ENCODE peak calls at places on chromosomes 16 and 17, in nine cellular contexts. One of them, this sample, is unnamed.

GRCh38 chr16:10181196-10182162 is 749 bp downstream of the GRIN2A start:
- DNase-seq in WTC11: peak; percentile 88
- DNase-seq in HTR-8/SVneo: peak; percentile 72
- DNase-seq in fibroblast of mammary gland: peak; percentile 64
- DNase-seq in occipital lobe: peak; percentile 49
- DNase-seq in body of pancreas: peak; percentile 57
- DNase-seq in GM13977: peak; percentile 88
- DNase-seq in transverse colon: peak; percentile 60
- DNase-seq in hepatic stellate cell: peak; percentile 86
- DNase-seq in this sample: peak; percentile 80

GRCh38 chr16:67199011-67199807 is at the start of gene ELMO3:
- DNase-seq in hepatic stellate cell: no peak
- DNase-seq in WTC11: peak; percentile 84
- DNase-seq in HTR-8/SVneo: no peak
- DNase-seq in fibroblast of mammary gland: no peak
- DNase-seq in GM13977: no peak
- DNase-seq in transverse colon: peak; percentile 88
- DNase-seq in body of pancreas: peak; percentile 81
- DNase-seq in occipital lobe: no peak
- DNase-seq in this sample: no peak

GRCh38 chr17:43309505-43310329 is 75.9 kb upstream of the RNU2-1 start:
- DNase-seq in fibroblast of mammary gland: no peak
- DNase-seq in hepatic stellate cell: no peak
- DNase-seq in HTR-8/SVneo: no peak
- DNase-seq in WTC11: no peak
- DNase-seq in transverse colon: no peak
- DNase-seq in occipital lobe: no peak
- DNase-seq in body of pancreas: no peak
- DNase-seq in GM13977: no peak
- DNase-seq in this sample: no peak

GRCh38 chr17:58089111-58089510 is 5.9 kb downstream of the DYNLL2 start:
- DNase-seq in fibroblast of mammary gland: no peak
- DNase-seq in hepatic stellate cell: no peak
- DNase-seq in body of pancreas: no peak
- DNase-seq in HTR-8/SVneo: no peak
- DNase-seq in GM13977: no peak
- DNase-seq in transverse colon: no peak
- DNase-seq in occipital lobe: no peak
- DNase-seq in WTC11: no peak
- DNase-seq in this sample: no peak

GRCh38 chr17:8222380-8222629 is 11.9 kb upstream of the AURKB start:
- DNase-seq in body of pancreas: no peak
- DNase-seq in fibroblast of mammary gland: no peak
- DNase-seq in transverse colon: no peak
- DNase-seq in WTC11: no peak
- DNase-seq in hepatic stellate cell: no peak
- DNase-seq in GM13977: peak; percentile 62
- DNase-seq in occipital lobe: no peak
- DNase-seq in HTR-8/SVneo: no peak
- DNase-seq in this sample: no peak

GRCh38 chr17:21353326-21354010 is 22.7 kb upstream of the KCNJ12 start:
- DNase-seq in WTC11: no peak
- DNase-seq in HTR-8/SVneo: no peak
- DNase-seq in hepatic stellate cell: no peak
- DNase-seq in transverse colon: no peak
- DNase-seq in fibroblast of mammary gland: peak; percentile 53
- DNase-seq in body of pancreas: no peak
- DNase-seq in GM13977: no peak
- DNase-seq in occipital lobe: no peak
- DNase-seq in this sample: peak; percentile 51

GRCh38 chr16:64589836-64590235 is 532.0 kb downstream of the CDH11 start:
- DNase-seq in fibroblast of mammary gland: peak; percentile 82
- DNase-seq in GM13977: no peak
- DNase-seq in HTR-8/SVneo: no peak
- DNase-seq in WTC11: no peak
- DNase-seq in transverse colon: no peak
- DNase-seq in hepatic stellate cell: peak; percentile 2
- DNase-seq in body of pancreas: no peak
- DNase-seq in occipital lobe: no peak
- DNase-seq in this sample: peak; percentile 55

GRCh38 chr16:19375561-19376158 is 42.0 kb upstream of the TMC5 start:
- DNase-seq in WTC11: peak; percentile 59
- DNase-seq in transverse colon: peak; percentile 40
- DNase-seq in HTR-8/SVneo: peak; percentile 74
- DNase-seq in occipital lobe: no peak
- DNase-seq in hepatic stellate cell: peak; percentile 53
- DNase-seq in GM13977: peak; percentile 75
- DNase-seq in body of pancreas: peak; percentile 41
- DNase-seq in fibroblast of mammary gland: peak; percentile 67
- DNase-seq in this sample: peak; percentile 70

GRCh38 chr17:43900858-43901754 is 6.2 kb downstream of the MPP2 start:
- DNase-seq in occipital lobe: no peak
- DNase-seq in body of pancreas: no peak
- DNase-seq in HTR-8/SVneo: no peak
- DNase-seq in WTC11: no peak
- DNase-seq in hepatic stellate cell: no peak
- DNase-seq in transverse colon: no peak
- DNase-seq in GM13977: no peak
- DNase-seq in fibroblast of mammary gland: no peak
- DNase-seq in this sample: no peak

GRCh38 chr16:85646358-85646907 is 33.3 kb downstream of the GSE1 start:
- DNase-seq in fibroblast of mammary gland: no peak
- DNase-seq in WTC11: no peak
- DNase-seq in transverse colon: no peak
- DNase-seq in HTR-8/SVneo: no peak
- DNase-seq in occipital lobe: no peak
- DNase-seq in GM13977: no peak
- DNase-seq in hepatic stellate cell: no peak
- DNase-seq in body of pancreas: no peak
- DNase-seq in this sample: no peak

GRCh38 chr16:53609536-53609935 is 94.1 kb downstream of the RPGRIP1L start:
- DNase-seq in GM13977: no peak
- DNase-seq in WTC11: no peak
- DNase-seq in occipital lobe: no peak
- DNase-seq in transverse colon: no peak
- DNase-seq in body of pancreas: no peak
- DNase-seq in fibroblast of mammary gland: no peak
- DNase-seq in hepatic stellate cell: no peak
- DNase-seq in HTR-8/SVneo: no peak
- DNase-seq in this sample: no peak

GRCh38 chr17:7997186-7997585 is 5.2 kb upstream of the GUCY2D start:
- DNase-seq in occipital lobe: no peak
- DNase-seq in fibroblast of mammary gland: no peak
- DNase-seq in GM13977: no peak
- DNase-seq in WTC11: peak; percentile 69
- DNase-seq in body of pancreas: peak; percentile 62
- DNase-seq in HTR-8/SVneo: no peak
- DNase-seq in hepatic stellate cell: no peak
- DNase-seq in transverse colon: peak; percentile 67
- DNase-seq in this sample: no peak

GRCh38 chr16:31819386-31819785 is 54.2 kb upstream of the ZNF267 start:
- DNase-seq in body of pancreas: no peak
- DNase-seq in occipital lobe: no peak
- DNase-seq in fibroblast of mammary gland: no peak
- DNase-seq in hepatic stellate cell: no peak
- DNase-seq in GM13977: no peak
- DNase-seq in HTR-8/SVneo: no peak
- DNase-seq in WTC11: no peak
- DNase-seq in transverse colon: no peak
- DNase-seq in this sample: no peak

GRCh38 chr17:79609175-79609589 is 1.7 kb downstream of the RBFOX3 start:
- DNase-seq in GM13977: no peak
- DNase-seq in HTR-8/SVneo: no peak
- DNase-seq in fibroblast of mammary gland: no peak
- DNase-seq in occipital lobe: no peak
- DNase-seq in hepatic stellate cell: no peak
- DNase-seq in body of pancreas: no peak
- DNase-seq in WTC11: peak; percentile 19
- DNase-seq in transverse colon: no peak
- DNase-seq in this sample: no peak

GRCh38 chr17:6330936-6331335 is 104.0 kb downstream of the AIPL1 start:
- DNase-seq in HTR-8/SVneo: no peak
- DNase-seq in WTC11: no peak
- DNase-seq in fibroblast of mammary gland: no peak
- DNase-seq in transverse colon: no peak
- DNase-seq in GM13977: no peak
- DNase-seq in occipital lobe: no peak
- DNase-seq in hepatic stellate cell: no peak
- DNase-seq in body of pancreas: no peak
- DNase-seq in this sample: no peak

GRCh38 chr17:38911081-38911730 is 14.2 kb upstream of the LASP1NB start:
- DNase-seq in GM13977: no peak
- DNase-seq in fibroblast of mammary gland: no peak
- DNase-seq in transverse colon: no peak
- DNase-seq in HTR-8/SVneo: no peak
- DNase-seq in hepatic stellate cell: no peak
- DNase-seq in WTC11: no peak
- DNase-seq in body of pancreas: no peak
- DNase-seq in occipital lobe: no peak
- DNase-seq in this sample: no peak

GRCh38 chr17:4607773-4608187 is 23.5 kb downstream of the SMTNL2 start:
- DNase-seq in transverse colon: peak; percentile 54
- DNase-seq in hepatic stellate cell: peak; percentile 66
- DNase-seq in HTR-8/SVneo: no peak
- DNase-seq in GM13977: peak; percentile 19
- DNase-seq in fibroblast of mammary gland: peak; percentile 63
- DNase-seq in WTC11: no peak
- DNase-seq in occipital lobe: no peak
- DNase-seq in body of pancreas: peak; percentile 79
- DNase-seq in this sample: peak; percentile 42

GRCh38 chr17:58334661-58335060 is 6.1 kb upstream of the TSPOAP1 start:
- DNase-seq in WTC11: peak; percentile 4
- DNase-seq in occipital lobe: no peak
- DNase-seq in body of pancreas: no peak
- DNase-seq in GM13977: no peak
- DNase-seq in fibroblast of mammary gland: no peak
- DNase-seq in transverse colon: no peak
- DNase-seq in HTR-8/SVneo: no peak
- DNase-seq in hepatic stellate cell: no peak
- DNase-seq in this sample: no peak

GRCh38 chr17:66655861-66656260 is 179.1 kb upstream of the CACNG5 start:
- DNase-seq in occipital lobe: peak; percentile 53
- DNase-seq in WTC11: no peak
- DNase-seq in hepatic stellate cell: peak; percentile 46
- DNase-seq in body of pancreas: no peak
- DNase-seq in GM13977: no peak
- DNase-seq in transverse colon: no peak
- DNase-seq in fibroblast of mammary gland: peak; percentile 82
- DNase-seq in HTR-8/SVneo: peak; percentile 48
- DNase-seq in this sample: peak; percentile 39

GRCh38 chr16:1152123-1152638 is 725 bp upstream of the CACNA1H start:
- DNase-seq in body of pancreas: no peak
- DNase-seq in WTC11: peak; percentile 54
- DNase-seq in HTR-8/SVneo: no peak
- DNase-seq in GM13977: no peak
- DNase-seq in hepatic stellate cell: peak; percentile 56
- DNase-seq in occipital lobe: no peak
- DNase-seq in transverse colon: no peak
- DNase-seq in fibroblast of mammary gland: no peak
- DNase-seq in this sample: no peak

GRCh38 chr17:75273968-75274708 is 3.1 kb upstream of the MIF4GD start:
- DNase-seq in GM13977: no peak
- DNase-seq in occipital lobe: no peak
- DNase-seq in WTC11: no peak
- DNase-seq in body of pancreas: no peak
- DNase-seq in fibroblast of mammary gland: peak; percentile 91
- DNase-seq in hepatic stellate cell: no peak
- DNase-seq in HTR-8/SVneo: no peak
- DNase-seq in transverse colon: no peak
- DNase-seq in this sample: peak; percentile 67

GRCh38 chr16:75219088-75219487 is 300 bp downstream of the CTRB1 start:
- DNase-seq in GM13977: no peak
- DNase-seq in occipital lobe: no peak
- DNase-seq in hepatic stellate cell: no peak
- DNase-seq in body of pancreas: no peak
- DNase-seq in transverse colon: no peak
- DNase-seq in WTC11: no peak
- DNase-seq in fibroblast of mammary gland: no peak
- DNase-seq in HTR-8/SVneo: no peak
- DNase-seq in this sample: no peak

GRCh38 chr16:68529608-68529930 is 9.5 kb upstream of the ZFP90 start:
- DNase-seq in GM13977: no peak
- DNase-seq in fibroblast of mammary gland: no peak
- DNase-seq in occipital lobe: no peak
- DNase-seq in transverse colon: no peak
- DNase-seq in HTR-8/SVneo: no peak
- DNase-seq in hepatic stellate cell: no peak
- DNase-seq in body of pancreas: no peak
- DNase-seq in WTC11: no peak
- DNase-seq in this sample: no peak

GRCh38 chr17:57810740-57811632 is 38.9 kb downstream of the MRPS23 start:
- DNase-seq in body of pancreas: peak; percentile 44
- DNase-seq in occipital lobe: no peak
- DNase-seq in WTC11: no peak
- DNase-seq in hepatic stellate cell: peak; percentile 58
- DNase-seq in GM13977: no peak
- DNase-seq in transverse colon: peak; percentile 11
- DNase-seq in fibroblast of mammary gland: peak; percentile 52
- DNase-seq in HTR-8/SVneo: peak; percentile 63
- DNase-seq in this sample: peak; percentile 58

GRCh38 chr17:17141860-17142552 is 64.1 kb downstream of the PLD6 start:
- DNase-seq in fibroblast of mammary gland: peak; percentile 65
- DNase-seq in HTR-8/SVneo: peak; percentile 52
- DNase-seq in GM13977: peak; percentile 71
- DNase-seq in body of pancreas: no peak
- DNase-seq in occipital lobe: peak; percentile 61
- DNase-seq in WTC11: peak; percentile 77
- DNase-seq in transverse colon: no peak
- DNase-seq in hepatic stellate cell: peak; percentile 73
- DNase-seq in this sample: peak; percentile 74

GRCh38 chr16:88320947-88321634 is 61.7 kb upstream of the ZNF469 start:
- DNase-seq in hepatic stellate cell: no peak
- DNase-seq in GM13977: no peak
- DNase-seq in occipital lobe: no peak
- DNase-seq in fibroblast of mammary gland: no peak
- DNase-seq in HTR-8/SVneo: no peak
- DNase-seq in WTC11: no peak
- DNase-seq in body of pancreas: no peak
- DNase-seq in transverse colon: no peak
- DNase-seq in this sample: no peak

GRCh38 chr17:67950945-67951344 is 45.3 kb downstream of the C17orf58 start:
- DNase-seq in GM13977: no peak
- DNase-seq in fibroblast of mammary gland: no peak
- DNase-seq in WTC11: no peak
- DNase-seq in hepatic stellate cell: no peak
- DNase-seq in body of pancreas: no peak
- DNase-seq in HTR-8/SVneo: no peak
- DNase-seq in occipital lobe: no peak
- DNase-seq in transverse colon: no peak
- DNase-seq in this sample: no peak

GRCh38 chr16:27238016-27238587 is 30.5 kb downstream of the NSMCE1 start:
- DNase-seq in WTC11: no peak
- DNase-seq in body of pancreas: no peak
- DNase-seq in occipital lobe: no peak
- DNase-seq in GM13977: no peak
- DNase-seq in fibroblast of mammary gland: no peak
- DNase-seq in HTR-8/SVneo: no peak
- DNase-seq in hepatic stellate cell: no peak
- DNase-seq in transverse colon: peak; percentile 71
- DNase-seq in this sample: no peak

GRCh38 chr17:36527851-36528250 is 6.8 kb downstream of the MYO19 start:
- DNase-seq in fibroblast of mammary gland: no peak
- DNase-seq in HTR-8/SVneo: no peak
- DNase-seq in hepatic stellate cell: no peak
- DNase-seq in GM13977: no peak
- DNase-seq in transverse colon: no peak
- DNase-seq in WTC11: no peak
- DNase-seq in occipital lobe: no peak
- DNase-seq in body of pancreas: no peak
- DNase-seq in this sample: no peak

GRCh38 chr17:75404223-75404738 is 1.2 kb downstream of the GRB2 start:
- DNase-seq in HTR-8/SVneo: peak; percentile 86
- DNase-seq in transverse colon: peak; percentile 76
- DNase-seq in WTC11: peak; percentile 77
- DNase-seq in GM13977: peak; percentile 55
- DNase-seq in hepatic stellate cell: peak; percentile 86
- DNase-seq in fibroblast of mammary gland: peak; percentile 79
- DNase-seq in occipital lobe: peak; percentile 56
- DNase-seq in body of pancreas: peak; percentile 72
- DNase-seq in this sample: peak; percentile 76